ENCODE peak calls at places on chromosomes 1 and 21, in four cellular contexts. Q is IMR-90, S is trophoblast cell, K is mesendoderm. B is an unnamed sample.

GRCh38 chr1:185819798-185820197 is 85.6 kb downstream of the HMCN1 start:
- DNase-seq in S (no peak), K (no peak), Q (no peak), B (no peak)

GRCh38 chr1:41277371-41277994 is 35.4 kb upstream of the SCMH1 start:
- DNase-seq in Q (no peak), K (no peak), S (no peak), B (no peak)

GRCh38 chr1:100265562-100265930 is 470 bp upstream of the RTCA start:
- DNase-seq in K (no peak), Q (peak; percentile 38), S (peak; percentile 47), B (no peak)

GRCh38 chr1:233020441-233020840 is 70.0 kb downstream of the NTPCR start:
- DNase-seq in S (no peak), Q (peak; percentile 8), K (peak; percentile 89), B (no peak)

GRCh38 chr1:53878492-53879105 is 11.0 kb downstream of the YIPF1 start:
- DNase-seq in S (peak; percentile 77), Q (peak; percentile 69), K (peak; percentile 62), B (peak; percentile 63)

GRCh38 chr1:110896090-110896489 is 23.1 kb downstream of the CD53 start:
- DNase-seq in Q (no peak), S (no peak), K (no peak), B (no peak)

GRCh38 chr1:20840731-20841130 is 53.6 kb upstream of the HP1BP3 start:
- DNase-seq in Q (no peak), S (no peak), K (no peak), B (no peak)

GRCh38 chr1:151059342-151060240 is at the start of gene CDC42SE1:
- DNase-seq in Q (peak; percentile 80), S (peak; percentile 88), K (peak; percentile 94), B (peak; percentile 92)

GRCh38 chr21:17660449-17660848 is 47.7 kb upstream of the BTG3 start:
- DNase-seq in Q (no peak), S (no peak), K (peak; percentile 36), B (no peak)

GRCh38 chr1:225378880-225379279 is 49.0 kb downstream of the LBR start:
- DNase-seq in Q (peak; percentile 65), K (peak; percentile 98), S (peak; percentile 34), B (peak; percentile 85)

GRCh38 chr1:93888900-93889299 is 9.9 kb upstream of the DNTTIP2 start:
- DNase-seq in Q (no peak), K (peak; percentile 50), S (peak; percentile 58), B (no peak)

GRCh38 chr1:2539312-2539907 is 9.3 kb upstream of the HES5 start:
- DNase-seq in Q (no peak), K (peak; percentile 62), S (peak; percentile 17), B (no peak)

GRCh38 chr1:212670882-212671281 is 28.8 kb downstream of the BATF3 start:
- DNase-seq in Q (no peak), S (peak; percentile 7), K (no peak), B (no peak)

GRCh38 chr21:42973309-42973990 is 912 bp upstream of the PKNOX1 start:
- DNase-seq in S (no peak), K (no peak), Q (no peak), B (no peak)

GRCh38 chr1:20634594-20635084 is 1.4 kb downstream of the PINK1 start:
- DNase-seq in Q (peak; percentile 25), S (peak; percentile 43), K (peak; percentile 88), B (peak; percentile 54)

GRCh38 chr1:235650341-235651169 is 971 bp upstream of the GNG4 start:
- DNase-seq in Q (no peak), K (peak; percentile 60), S (peak; percentile 47), B (no peak)

GRCh38 chr1:219621047-219621786 is 8.3 kb upstream of the ZC3H11B start:
- DNase-seq in S (no peak), K (no peak), Q (no peak), B (no peak)

GRCh38 chr1:3905953-3906671 is 6.0 kb upstream of the C1orf174 start:
- DNase-seq in S (no peak), Q (no peak), K (no peak), B (no peak)

GRCh38 chr1:30250338-30251022 is 472.9 kb downstream of the MATN1 start:
- DNase-seq in K (no peak), Q (no peak), S (no peak), B (no peak)
- H3K23ac ChIP-seq in K (no peak overlapping the region), Q (no peak overlapping the region), S (no peak overlapping the region), B (no peak overlapping the region)

DNA sequence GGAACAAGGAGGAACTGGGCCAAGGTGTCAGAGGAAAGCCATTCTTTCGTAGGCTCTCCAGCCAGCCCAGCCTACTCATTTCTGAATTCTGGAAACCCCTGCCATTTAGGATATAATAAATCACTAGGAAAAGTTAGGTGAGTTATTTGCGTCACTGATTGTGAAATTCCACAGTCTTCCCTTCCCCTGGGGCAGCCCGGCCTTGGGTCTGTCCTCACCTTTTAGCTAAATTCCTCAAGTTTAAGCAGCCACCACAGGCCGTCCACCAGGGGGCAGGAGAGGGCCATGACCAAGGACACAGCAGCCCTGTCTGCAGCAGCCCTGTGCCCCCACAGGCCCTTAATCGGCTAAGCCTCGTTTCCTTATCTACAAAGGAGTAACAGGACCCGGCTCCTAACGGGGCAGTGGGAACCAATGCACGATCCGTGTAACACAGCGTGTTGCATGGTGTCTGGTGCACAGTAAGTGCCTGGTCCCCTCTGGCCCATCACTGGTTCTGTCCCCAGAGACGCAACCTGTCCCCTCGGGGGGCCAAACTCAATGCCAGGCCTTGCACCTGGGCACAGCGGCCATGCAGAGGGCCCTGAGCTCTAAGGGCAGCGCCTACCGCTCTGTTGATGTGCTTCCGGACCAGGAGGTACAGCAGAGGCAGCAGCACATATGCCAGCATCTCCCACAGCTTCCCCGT is 18.1 kb downstream of the GPR157 start:
- DNase-seq in Q (peak; percentile 87), S (peak; percentile 98), K (peak; percentile 97), B (peak; percentile 83)
- H3K4me2 ChIP-seq in Q (no peak overlapping the region), S (no peak overlapping the region), K (no peak overlapping the region), B (no peak overlapping the region)

GRCh38 chr1:246780264-246780663 is 56.1 kb downstream of the SCCPDH start:
- DNase-seq in S (no peak), K (no peak), Q (no peak), B (no peak)

GRCh38 chr1:246779561-246780175 is 55.5 kb downstream of the SCCPDH start:
- DNase-seq in Q (no peak), S (no peak), K (no peak), B (no peak)

GRCh38 chr1:246784621-246785535 is 60.7 kb downstream of the SCCPDH start:
- DNase-seq in K (no peak), Q (peak; percentile 47), S (no peak), B (peak; percentile 59)

GRCh38 chr1:246781212-246781611 is 57.0 kb downstream of the SCCPDH start:
- DNase-seq in S (no peak), Q (no peak), K (no peak), B (no peak)

GRCh38 chr1:246782120-246782900 is 58.1 kb downstream of the SCCPDH start:
- DNase-seq in Q (peak; percentile 72), S (peak; percentile 8), K (no peak), B (peak; percentile 62)
- H3K23ac ChIP-seq in Q (no peak overlapping the region), S (no peak overlapping the region), K (no peak overlapping the region), B (no peak overlapping the region)

DNA sequence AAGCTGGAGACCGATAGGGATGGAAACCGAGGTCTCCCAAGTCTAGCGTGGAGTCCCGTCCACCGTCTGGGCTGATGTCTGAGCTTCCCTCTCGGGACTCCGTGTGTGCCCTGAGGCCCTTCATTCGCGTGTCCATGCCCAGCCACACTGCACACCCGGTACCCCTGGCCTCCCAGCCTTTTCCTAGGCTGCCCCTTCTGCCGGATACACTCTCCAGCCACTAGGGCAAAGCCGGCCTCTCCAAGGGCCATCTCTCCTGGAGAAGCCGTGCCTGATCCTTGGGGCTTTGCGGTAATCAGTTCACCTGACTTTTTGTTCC is 49.4 kb upstream of the SLC2A1 start:
- DNase-seq in S (peak; percentile 65), Q (no peak), K (no peak), B (no peak)
- H3K4me2 ChIP-seq in S (no peak overlapping the region), Q (no peak overlapping the region), K (no peak overlapping the region), B (no peak overlapping the region)

GRCh38 chr21:44261191-44261631 is 486 bp downstream of the DNMT3L start:
- DNase-seq in Q (no peak), S (no peak), K (no peak), B (no peak)
- H3K23ac ChIP-seq in Q (no peak overlapping the region), S (no peak overlapping the region), K (no peak overlapping the region), B (no peak overlapping the region)

GRCh38 chr1:52533710-52534109 is 19.2 kb downstream of the TUT4 start:
- DNase-seq in K (no peak), S (peak; percentile 46), Q (no peak), B (no peak)
- H3K4me2 ChIP-seq in K (no peak overlapping the region), S (no peak overlapping the region), Q (no peak overlapping the region), B (no peak overlapping the region)

GRCh38 chr1:9057851-9058250 is 11.6 kb downstream of the SLC2A5 start:
- DNase-seq in K (no peak), S (no peak), Q (no peak), B (no peak)

GRCh38 chr1:9061252-9061948 is 8.0 kb downstream of the SLC2A5 start:
- DNase-seq in S (peak; percentile 68), K (no peak), Q (no peak), B (no peak)

GRCh38 chr1:9058465-9058864 is 11.0 kb downstream of the SLC2A5 start:
- DNase-seq in Q (peak; percentile 34), K (peak; percentile 29), S (peak; percentile 62), B (peak; percentile 44)

GRCh38 chr1:9061949-9062555 is 7.4 kb downstream of the SLC2A5 start:
- DNase-seq in K (no peak), S (no peak), Q (no peak), B (no peak)

DNA sequence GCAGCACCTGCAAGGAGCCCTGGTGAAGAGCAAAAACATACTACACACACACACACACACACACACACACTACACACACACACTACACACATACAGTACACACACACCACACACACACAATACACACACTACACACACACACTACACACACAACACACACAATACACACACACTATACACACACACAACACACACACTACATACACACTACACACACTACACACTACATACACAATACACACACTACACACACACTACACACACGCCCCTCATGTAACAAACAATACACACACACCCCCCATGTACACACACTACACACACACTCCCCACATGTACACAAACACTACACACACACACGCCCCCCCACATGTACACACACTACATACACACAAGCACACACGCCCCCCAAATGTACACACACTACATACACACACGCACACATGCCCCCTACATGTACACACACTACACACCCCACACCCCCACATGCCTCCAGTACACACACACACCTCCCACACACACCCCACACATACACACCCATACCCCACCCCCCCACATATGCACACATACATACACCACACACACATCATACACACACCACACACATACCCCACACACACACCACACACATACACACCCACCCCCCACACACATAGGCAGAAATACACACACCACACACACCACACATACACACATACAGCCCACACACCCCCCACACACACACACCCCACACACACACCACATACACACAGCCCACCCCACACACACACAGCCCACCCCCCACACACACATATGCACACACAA is 9.3 kb downstream of the SLC2A5 start:
- DNase-seq in K (no peak), S (no peak), Q (no peak), B (no peak)
- H3K23ac ChIP-seq in K (no peak overlapping the region), S (peak overlapping the region; percentile 44), Q (no peak overlapping the region), B (no peak overlapping the region)